ENCODE peak calls at places on chromosomes 4 and X, in four cellular contexts. N, H, K and T are unnamed samples.

GRCh38 chrX:30309139-30309571 is at the start of gene NR0B1:
- DNase-seq in H (peak; percentile 48), N (no peak), K (no peak), T (no peak)

GRCh38 chr4:132227349-132228165 is 921.5 kb upstream of the PCDH10 start:
- DNase-seq in N (no peak), K (no peak), H (no peak), T (no peak)

GRCh38 chr4:36420111-36420679 is 138.8 kb downstream of the DTHD1 start:
- DNase-seq in K (no peak), N (no peak), H (no peak), T (no peak)

GRCh38 chr4:37873383-37873782 is 17.5 kb upstream of the TBC1D1 start:
- DNase-seq in N (peak; percentile 21), H (no peak), K (no peak), T (no peak)

GRCh38 chr4:124028172-124028571 is 631.6 kb downstream of the SPRY1 start:
- DNase-seq in K (no peak), N (no peak), H (no peak), T (no peak)

GRCh38 chr4:48025005-48025404 is 8.4 kb downstream of the NIPAL1 start:
- DNase-seq in K (no peak), H (no peak), N (no peak), T (no peak)

GRCh38 chr4:29970626-29971025 is 749.5 kb upstream of the PCDH7 start:
- DNase-seq in H (no peak), N (no peak), K (no peak), T (no peak)

GRCh38 chrX:15906544-15906943 is 51.9 kb upstream of the AP1S2 start:
- DNase-seq in H (no peak), K (no peak), N (no peak), T (no peak)

GRCh38 chrX:17390325-17390992 is 15.5 kb downstream of the NHS start:
- DNase-seq in N (no peak), K (no peak), H (no peak), T (no peak)

GRCh38 chr4:103030791-103031190 is 11.3 kb upstream of the SLC9B1 start:
- DNase-seq in K (no peak), H (no peak), N (no peak), T (no peak)

GRCh38 chr4:162683659-162684370 is 482.9 kb downstream of the NAF1 start:
- DNase-seq in K (no peak), H (no peak), N (no peak), T (no peak)

GRCh38 chr4:101178731-101179130 is 168.6 kb downstream of the PPP3CA start:
- DNase-seq in K (no peak), H (no peak), N (no peak), T (no peak)

GRCh38 chr4:127997534-127998388 is 32.6 kb downstream of the ABHD18 start:
- DNase-seq in H (no peak), N (no peak), K (no peak), T (no peak)

GRCh38 chr4:153232768-153233167 is 28.5 kb downstream of the TRIM2 start:
- DNase-seq in H (no peak), K (peak; percentile 49), N (no peak), T (no peak)

GRCh38 chrX:97046861-97047260 is 163.2 kb downstream of the RPA4 start:
- DNase-seq in H (no peak), N (no peak), K (no peak), T (no peak)

GRCh38 chr4:15004701-15005301 is 2.5 kb downstream of the CPEB2 start:
- DNase-seq in K (peak; percentile 91), H (peak; percentile 86), N (peak; percentile 86), T (peak; percentile 90)

GRCh38 chrX:24676403-24677024 is 17.2 kb upstream of the POLA1 start:
- DNase-seq in K (no peak), N (no peak), H (no peak), T (no peak)

GRCh38 chrX:103533428-103534216 is 14.3 kb upstream of the RAB40A start:
- DNase-seq in H (peak; percentile 84), N (peak; percentile 65), K (peak; percentile 83), T (no peak)

GRCh38 chr4:52957220-52957686 is 95.1 kb downstream of the RASL11B start:
- DNase-seq in H (no peak), N (no peak), K (peak; percentile 10), T (no peak)

GRCh38 chr4:84503495-84504437 is 4.7 kb upstream of the NKX6-1 start:
- DNase-seq in H (no peak), N (peak; percentile 30), K (no peak), T (no peak)

GRCh38 chr4:110793890-110794588 is 171.2 kb upstream of the PITX2 start:
- DNase-seq in N (no peak), H (no peak), K (no peak), T (no peak)

GRCh38 chrX:107506596-107507031 is 57.2 kb downstream of the FRMPD3 start:
- DNase-seq in K (no peak), H (no peak), N (no peak), T (no peak)

GRCh38 chr4:124135409-124135813 is 577.1 kb downstream of the ANKRD50 start:
- DNase-seq in K (no peak), N (no peak), H (no peak), T (no peak)

GRCh38 chr4:89338206-89338605 is 30.6 kb upstream of the GPRIN3 start:
- DNase-seq in K (no peak), N (no peak), H (no peak), T (no peak)

GRCh38 chr4:188767496-188767895 is 628.3 kb downstream of the TRIML1 start:
- DNase-seq in K (no peak), N (no peak), H (no peak), T (no peak)

GRCh38 chrX:140821280-140821679 is 111.7 kb downstream of the LINC00632 start:
- DNase-seq in H (no peak), K (no peak), N (no peak), T (no peak)

GRCh38 chr4:4871267-4872147 is 12.0 kb downstream of the MSX1 start:
- DNase-seq in H (no peak), N (no peak), K (no peak), T (no peak)

GRCh38 chr4:23333946-23334878 is 555.6 kb downstream of the PPARGC1A start:
- DNase-seq in N (no peak), H (no peak), K (no peak), T (no peak)

GRCh38 chr4:38805530-38806145 is 1.0 kb upstream of the TLR1 start:
- DNase-seq in N (no peak), K (peak; percentile 48), H (peak; percentile 22), T (no peak)

GRCh38 chr4:94691552-94691951 is 66.2 kb upstream of the BMPR1B start:
- DNase-seq in H (no peak), K (no peak), N (no peak), T (no peak)

GRCh38 chr4:152860057-152860456 is 76.1 kb upstream of the FHDC1 start:
- DNase-seq in H (no peak), K (no peak), N (no peak), T (no peak)

DNA sequence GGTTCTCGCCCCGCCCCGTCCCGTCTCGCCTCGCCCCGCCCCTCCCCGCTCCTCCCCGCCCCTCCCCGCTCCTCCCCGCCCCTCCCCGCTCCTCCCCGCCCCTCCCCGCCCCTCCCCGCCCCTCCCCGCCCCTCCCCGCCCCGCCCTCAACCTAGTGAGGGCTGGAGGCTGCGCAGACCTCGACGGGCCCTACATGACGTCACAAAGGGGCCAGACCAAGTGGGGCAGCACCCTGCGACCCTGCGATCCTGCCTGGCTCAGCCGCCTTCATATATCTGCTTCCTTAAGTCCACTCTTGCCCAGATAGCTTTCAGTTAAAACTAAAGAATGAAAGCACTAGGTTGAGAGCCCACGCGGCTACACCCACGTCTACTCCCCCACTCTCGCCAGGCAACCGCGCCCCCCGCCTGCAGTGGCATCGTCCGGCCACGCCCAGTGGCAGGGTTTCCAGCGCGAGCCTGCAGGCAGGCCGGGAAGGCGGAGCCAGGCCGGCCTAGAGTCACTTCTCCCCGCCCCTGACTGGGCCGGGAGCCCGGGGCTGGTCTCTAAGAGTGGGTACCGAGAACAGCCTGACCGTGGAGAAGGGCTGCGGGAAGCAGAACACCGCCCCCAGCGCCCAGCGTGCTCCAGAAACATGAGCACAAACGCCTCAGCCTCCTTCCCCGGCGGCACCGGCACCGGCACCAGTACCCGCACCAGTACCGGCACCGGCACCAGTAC is 1.5 kb upstream of the MAOA start:
- DNase-seq in N (peak; percentile 87), K (peak; percentile 93), H (peak; percentile 92), T (peak; percentile 94)
- H3K27ac ChIP-seq in N (peak overlapping the region; percentile 85), K (peak overlapping the region; percentile 93), H (peak overlapping the region; percentile 79), T (peak overlapping the region; percentile 85)

DNA sequence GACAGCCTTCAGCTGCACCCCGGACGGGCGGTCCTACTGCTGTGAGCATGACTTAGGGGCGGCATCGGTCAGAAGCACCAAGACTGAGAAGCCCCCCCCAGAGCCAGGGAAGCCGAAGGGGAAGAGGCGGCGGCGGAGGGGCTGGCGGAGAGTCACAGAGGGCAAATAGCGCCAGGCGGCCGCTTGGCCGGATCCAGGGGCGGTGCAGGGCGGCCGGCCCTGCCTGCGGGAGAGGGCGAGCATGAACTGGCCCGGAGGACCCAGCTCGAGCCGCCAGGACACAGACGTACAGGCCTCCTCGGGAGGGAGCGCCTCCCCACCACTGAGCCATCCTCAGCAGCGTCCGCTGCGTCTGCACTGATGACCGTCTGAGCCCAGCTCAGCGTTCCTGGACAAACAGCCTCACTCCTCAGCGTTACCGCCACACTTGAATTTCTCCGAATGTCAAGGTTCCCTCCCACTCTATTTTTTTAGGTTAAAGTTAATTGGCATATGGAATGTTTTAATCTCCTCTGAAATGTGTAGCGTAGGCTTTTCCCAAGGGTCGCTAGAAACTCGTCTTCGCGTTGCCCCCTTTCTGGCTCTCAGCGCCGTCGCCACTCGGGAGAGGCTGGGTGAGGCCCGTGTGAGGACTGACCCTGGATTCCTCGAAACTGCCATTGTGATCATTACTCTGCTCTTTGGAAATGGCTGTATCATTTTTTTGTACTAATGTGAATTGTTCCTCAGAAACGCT is 29.9 kb downstream of the NELFA start:
- DNase-seq in H (no peak), K (no peak), N (no peak), T (peak; percentile 84)
- TF ChIP-seq POLR2A in H (no peak), K (no peak), N (no peak), T (no peak)

DNA sequence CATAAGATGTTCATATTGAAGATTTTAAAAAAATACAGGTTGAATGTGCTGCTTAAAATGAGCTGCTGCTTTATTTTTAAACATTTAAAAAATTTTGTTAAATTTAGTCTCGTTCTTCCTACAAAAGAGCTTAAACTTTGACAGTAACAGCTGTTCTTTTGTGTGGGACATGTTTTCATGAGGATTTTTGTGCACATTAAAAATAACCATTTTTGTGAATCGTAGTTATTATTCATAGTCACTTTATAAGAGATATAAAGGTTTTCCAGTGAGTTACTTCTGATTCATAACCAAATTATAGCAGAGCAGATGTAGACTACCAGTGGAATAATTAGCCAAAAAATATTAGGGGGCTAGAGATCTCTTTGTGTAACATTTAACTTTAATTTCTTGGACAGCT is 24.1 kb downstream of the RBPJ start:
- DNase-seq in N (no peak), H (no peak), K (no peak), T (no peak)
- H3K4me1 ChIP-seq in N (no peaks in the 10 kb centered on the region), H (peaks cover 15% of the 10 kb centered on the region), K (peaks cover 3% of the 10 kb centered on the region), T (peaks cover 41% of the 10 kb centered on the region)

DNA sequence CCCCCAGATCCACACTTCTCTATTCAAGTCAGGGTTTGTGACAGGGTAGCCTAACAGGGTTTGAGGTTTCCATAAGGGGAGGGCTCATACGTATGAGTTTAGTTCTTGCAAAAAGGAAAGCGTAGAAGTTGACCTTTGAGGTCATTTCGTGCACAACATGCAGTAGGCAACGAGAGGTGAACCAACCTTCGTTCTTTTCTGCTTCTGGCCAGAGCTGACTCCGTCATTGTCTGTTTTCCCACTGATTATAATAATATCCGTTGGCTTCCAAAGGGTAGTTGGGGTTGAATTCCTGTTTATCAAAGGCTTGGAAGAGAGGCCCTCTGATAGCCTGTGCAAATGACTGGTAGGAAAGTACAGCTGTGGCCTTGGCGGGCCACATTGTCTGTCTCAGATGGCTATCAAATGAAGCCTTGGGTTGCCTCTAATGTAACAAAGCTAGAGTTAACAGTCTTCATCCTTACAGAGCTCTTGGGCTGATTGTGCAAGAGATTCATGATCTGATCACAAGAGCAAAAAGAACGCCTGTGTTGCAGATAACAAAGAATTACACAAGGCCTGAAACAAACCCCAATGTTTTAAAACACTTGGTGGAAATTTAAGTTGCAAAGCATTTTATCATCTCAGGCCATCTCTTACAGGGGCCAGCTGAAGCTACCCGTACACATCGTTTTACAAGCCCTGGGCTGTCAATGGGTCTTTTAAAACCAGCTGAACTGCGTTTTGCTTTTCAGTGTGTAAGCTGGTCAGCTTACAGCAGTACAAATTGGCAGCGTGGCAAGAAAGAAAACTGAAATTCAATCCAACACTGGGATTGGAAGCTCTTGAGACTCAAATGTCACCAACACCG is 46.1 kb upstream of the FAM9C start:
- DNase-seq in H (no peak), K (no peak), N (no peak), T (no peak)
- H3K27ac ChIP-seq in H (peak overlapping the region; percentile 39), K (peak overlapping the region; percentile 83), N (no peak overlapping the region), T (peak overlapping the region; percentile 76)